ENCODE peak calls at places on chromosomes 4 and X, in seven cellular contexts. J, A, O, I, P, D and F are unnamed samples.

GRCh38 chrX:45472968-45473367 is 272.3 kb upstream of the DIPK2B start:
- DNase-seq in J (no peak), A (peak), O (no peak), I (no peak), P (no peak), D (no peak), F (no peak)

GRCh38 chrX:65707153-65707552 is 39.7 kb downstream of the MSN start:
- DNase-seq in J (no peak), A (no peak), O (no peak), I (no peak), P (no peak), D (no peak), F (no peak)

GRCh38 chrX:117508021-117508420 is 608.6 kb downstream of the KLHL13 start:
- DNase-seq in J (no peak), A (no peak), O (no peak), I (no peak), P (no peak), D (no peak), F (no peak)

GRCh38 chr4:143587703-143588102 is 74.2 kb downstream of the SMARCA5 start:
- DNase-seq in J (no peak), A (no peak), O (no peak), I (no peak), P (no peak), D (no peak), F (no peak)

GRCh38 chrX:126456136-126456535 is 96.5 kb downstream of the DCAF12L1 start:
- DNase-seq in J (no peak), A (no peak), O (no peak), I (no peak), P (no peak), D (no peak), F (no peak)

GRCh38 chr4:11487876-11488545 is 59.3 kb upstream of the HS3ST1 start:
- DNase-seq in J (no peak), A (no peak), O (no peak), I (no peak), P (no peak), D (no peak), F (no peak)

GRCh38 chr4:20354120-20354519 is 102.4 kb downstream of the SLIT2 start:
- DNase-seq in J (no peak), A (no peak), O (no peak), I (no peak), P (no peak), D (no peak), F (no peak)

GRCh38 chrX:129759576-129760061 is 20.1 kb upstream of the SASH3 start:
- DNase-seq in J (no peak), A (peak), O (no peak), I (peak), P (no peak), D (no peak), F (peak)

GRCh38 chrX:85928606-85929005 is 118.8 kb downstream of the CHM start:
- DNase-seq in J (no peak), A (no peak), O (no peak), I (no peak), P (no peak), D (no peak), F (no peak)

GRCh38 chr4:173264245-173264959 is 69.8 kb downstream of the HMGB2 start:
- DNase-seq in J (no peak), A (no peak), O (no peak), I (peak), P (peak), D (no peak), F (no peak)

GRCh38 chrX:22134681-22135080 is 102.6 kb downstream of the PHEX start:
- DNase-seq in J (no peak), A (peak), O (no peak), I (no peak), P (no peak), D (no peak), F (no peak)

GRCh38 chr4:67327245-67327860 is 217.9 kb downstream of the CENPC start:
- DNase-seq in J (no peak), A (no peak), O (peak), I (peak), P (peak), D (peak), F (no peak)

GRCh38 chr4:17646693-17647092 is 32.3 kb downstream of the MED28 start:
- DNase-seq in J (no peak), A (no peak), O (no peak), I (no peak), P (no peak), D (no peak), F (no peak)

GRCh38 chr4:17647176-17647806 is 32.9 kb downstream of the MED28 start:
- DNase-seq in J (no peak), A (no peak), O (no peak), I (no peak), P (no peak), D (no peak), F (no peak)

GRCh38 chr4:17647927-17648326 is 33.5 kb downstream of the MED28 start:
- DNase-seq in J (no peak), A (no peak), O (no peak), I (no peak), P (no peak), D (no peak), F (no peak)

GRCh38 chr4:17654701-17655100 is 40.3 kb downstream of the MED28 start:
- DNase-seq in J (no peak), A (no peak), O (no peak), I (no peak), P (no peak), D (no peak), F (no peak)

GRCh38 chr4:17650404-17650803 is 36.0 kb downstream of the MED28 start:
- DNase-seq in J (no peak), A (no peak), O (no peak), I (no peak), P (no peak), D (no peak), F (no peak)
- TF ChIP-seq CTCF in J (no peak), A (no peak), O (no peak), I (no peak), P (no peak), D (no peak), F (no peak)

DNA sequence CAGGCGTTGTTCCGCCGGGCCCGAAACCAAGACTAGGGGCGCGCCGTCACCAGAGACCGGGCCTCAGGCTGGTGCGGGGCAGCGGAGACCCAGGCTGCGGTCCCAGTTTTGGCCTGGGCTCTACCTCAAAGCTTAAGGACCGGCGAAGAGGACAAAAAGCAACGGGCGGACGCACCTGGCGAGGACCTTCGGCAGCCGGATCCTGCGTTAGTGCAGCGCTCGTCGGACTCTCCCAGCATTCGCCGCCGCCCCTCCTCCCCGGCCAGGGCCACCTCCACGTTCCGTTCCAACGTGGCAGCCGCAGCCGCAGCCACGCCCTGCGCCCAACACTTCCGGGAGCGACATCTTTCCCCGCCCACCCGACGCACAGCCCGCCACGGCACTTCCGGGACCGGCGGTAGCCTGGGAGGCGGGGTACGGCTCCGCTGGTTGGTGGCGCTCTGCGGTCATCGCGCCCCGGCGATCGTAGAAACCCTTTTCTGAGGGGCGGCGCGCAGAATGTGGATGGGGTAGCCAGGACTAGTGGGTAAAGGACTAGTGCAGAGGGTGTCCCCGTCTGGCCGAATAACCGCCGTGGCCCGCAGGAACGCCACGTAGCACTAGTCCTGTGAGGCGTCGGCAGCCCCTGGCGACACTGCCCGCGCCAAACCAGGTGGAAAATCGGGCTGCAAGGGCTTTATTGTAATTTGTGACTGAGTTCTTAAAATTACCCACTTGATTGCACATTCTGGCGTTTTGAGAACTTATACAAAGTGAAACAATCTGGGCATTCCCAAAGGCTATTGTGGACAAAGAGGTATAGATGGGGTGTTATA is at the start of gene SEC31A:
- DNase-seq in J (peak), A (peak), O (peak), I (peak), P (peak), D (peak), F (peak)
- TF ChIP-seq CTCF in J (peak), A (no peak), O (no peak), I (peak), P (no peak), D (no peak), F (peak)

GRCh38 chr4:3858046-3858730 is 92.0 kb downstream of the ADRA2C start:
- DNase-seq in J (no peak), A (no peak), O (no peak), I (no peak), P (no peak), D (no peak), F (no peak)
- TF ChIP-seq CTCF in J (no peak), A (no peak), O (no peak), I (no peak), P (no peak), D (no peak), F (no peak)

DNA sequence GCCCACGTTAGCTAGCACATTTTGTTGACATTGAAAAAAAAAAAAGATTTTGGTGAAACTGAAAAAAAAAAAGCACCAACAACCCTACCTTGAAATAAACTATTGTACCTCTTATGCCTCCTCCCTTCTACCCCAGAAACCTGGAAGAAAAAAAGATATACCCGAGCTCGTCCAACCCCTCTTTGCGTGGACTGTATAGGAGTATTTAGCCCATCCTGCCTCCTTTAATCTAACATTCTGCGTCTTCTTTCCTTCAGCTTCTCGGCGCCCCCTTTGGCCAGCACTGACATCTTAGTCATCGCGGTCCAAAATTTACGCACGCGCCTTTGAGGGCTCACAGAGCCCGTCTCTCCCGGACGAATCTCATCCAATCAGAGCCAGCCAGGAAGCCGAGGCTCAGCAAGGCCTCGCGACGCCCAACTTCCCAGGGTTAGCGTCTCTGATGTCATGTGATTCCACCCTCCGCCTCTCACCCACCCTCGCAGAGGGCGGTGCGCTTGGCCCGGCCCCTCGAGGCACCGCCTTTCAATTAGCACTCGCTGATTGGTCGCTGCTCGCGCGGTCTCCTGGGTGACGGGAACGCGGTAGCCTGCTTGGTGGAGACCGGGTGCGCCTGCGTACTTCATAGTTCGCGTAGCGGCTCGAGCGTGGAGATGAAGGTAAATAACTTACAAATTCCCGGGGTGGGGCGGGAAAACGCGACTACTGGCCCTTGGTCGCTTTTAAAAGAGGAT is at the start of gene WDR19:
- DNase-seq in J (peak), A (peak), O (peak), I (peak), P (peak), D (peak), F (peak)
- TF ChIP-seq CTCF in J (peak), A (peak), O (peak), I (peak), P (peak), D (no peak), F (peak)

GRCh38 chr4:137981277-137981676 is 260.9 kb downstream of the SLC7A11 start:
- DNase-seq in J (no peak), A (no peak), O (no peak), I (no peak), P (no peak), D (no peak), F (no peak)
- TF ChIP-seq CTCF in J (no peak), A (no peak), O (no peak), I (no peak), P (no peak), D (no peak), F (no peak)

DNA sequence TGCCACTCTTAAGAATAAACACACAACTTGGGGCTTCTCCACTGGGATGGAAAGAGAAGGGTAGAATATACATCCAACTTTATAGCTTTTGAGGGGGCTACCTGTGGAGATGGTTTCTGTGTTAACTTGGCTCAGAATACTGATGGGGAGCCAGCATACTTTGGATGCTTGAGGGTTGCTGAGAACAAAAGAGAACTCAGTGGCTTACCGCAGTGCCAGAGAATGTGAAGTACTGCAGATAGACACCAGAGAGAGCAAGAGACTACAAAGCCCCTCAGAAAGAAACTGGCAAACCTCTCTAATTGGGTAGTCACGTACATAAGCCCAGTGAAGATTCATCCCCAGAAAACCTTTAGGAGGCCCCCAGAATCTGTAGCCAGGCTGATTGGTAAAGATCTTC is 214.4 kb downstream of the DCHS2 start:
- DNase-seq in J (no peak), A (no peak), O (no peak), I (no peak), P (no peak), D (no peak), F (no peak)
- TF ChIP-seq CTCF in J (no peak), A (no peak), O (peak), I (no peak), P (no peak), D (no peak), F (no peak)

GRCh38 chr4:181756451-181756850 is 486.8 kb upstream of the TENM3 start:
- DNase-seq in J (no peak), A (no peak), O (no peak), I (no peak), P (no peak), D (no peak), F (no peak)

GRCh38 chr4:181757921-181758320 is 485.3 kb upstream of the TENM3 start:
- DNase-seq in J (no peak), A (no peak), O (no peak), I (no peak), P (no peak), D (no peak), F (no peak)

GRCh38 chr4:181752516-181752915 is 490.7 kb upstream of the TENM3 start:
- DNase-seq in J (no peak), A (no peak), O (no peak), I (no peak), P (no peak), D (no peak), F (no peak)

GRCh38 chr4:181753189-181753588 is 490.0 kb upstream of the TENM3 start:
- DNase-seq in J (no peak), A (no peak), O (no peak), I (no peak), P (no peak), D (no peak), F (no peak)
- TF ChIP-seq CTCF in J (no peak), A (no peak), O (no peak), I (no peak), P (no peak), D (no peak), F (no peak)

DNA sequence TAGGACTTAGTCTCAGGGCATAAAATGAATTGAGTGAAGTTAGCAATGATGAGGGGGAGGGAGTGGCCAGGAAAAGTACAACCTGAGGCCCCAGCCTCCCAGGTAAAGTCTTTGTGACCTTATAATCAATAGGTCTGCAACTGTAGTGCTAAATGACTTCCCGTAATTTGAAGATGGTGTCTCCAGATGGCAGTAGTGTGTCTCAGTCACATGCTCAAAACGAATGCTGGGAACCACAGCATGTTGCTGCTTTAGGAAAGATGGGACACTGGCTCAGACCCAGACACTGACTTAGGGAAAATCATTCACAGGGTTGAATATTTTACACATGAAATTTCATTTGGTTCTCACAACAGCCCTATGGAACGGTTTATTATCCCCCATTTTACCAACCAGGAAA is 10.3 kb downstream of the SRPX2 start:
- DNase-seq in J (no peak), A (no peak), O (no peak), I (no peak), P (no peak), D (no peak), F (no peak)
- TF ChIP-seq CTCF in J (no peak), A (peak), O (no peak), I (no peak), P (peak), D (no peak), F (no peak)